ENCODE peak calls at places on chromosome 17, in seven cellular contexts. U is stomach; G is heart right ventricle; R is AG10803; K is stimulated activated CD4-positive, alpha-beta T cell treated with anti-CD3 and anti-CD28 coated beads, Interleukin-15, amount 100 ng/mL, for 48 hours; W is T-helper 17 cell; Z is adipocyte. O is an unnamed sample.

GRCh38 chr17:62704381-62704971 is 77.0 kb downstream of the MRC2 start:
- DNase-seq in U (peak), G (no peak), R (peak), K (no peak), W (no peak), Z (peak), O (no peak)

GRCh38 chr17:39277110-39277509 is 51.4 kb upstream of the STAC2 start:
- DNase-seq in U (no peak), G (no peak), R (no peak), K (no peak), W (no peak), Z (no peak), O (no peak)

GRCh38 chr17:43356999-43357398 is 41.8 kb upstream of the ARL4D start:
- DNase-seq in U (no peak), G (no peak), R (peak), K (no peak), W (no peak), Z (peak), O (no peak)

GRCh38 chr17:40447148-40447644 is 3.9 kb downstream of the IGFBP4 start:
- DNase-seq in U (no peak), G (peak), R (no peak), K (no peak), W (no peak), Z (peak), O (no peak)

GRCh38 chr17:64345691-64346376 is 44.8 kb downstream of the PECAM1 start:
- DNase-seq in U (no peak), G (peak), R (no peak), K (no peak), W (no peak), Z (no peak), O (no peak)

GRCh38 chr17:68646626-68647526 is 45.7 kb upstream of the FAM20A start:
- DNase-seq in U (peak), G (no peak), R (no peak), K (no peak), W (no peak), Z (peak), O (no peak)

GRCh38 chr17:39209317-39210092 is 9.4 kb downstream of the RPL19 start:
- DNase-seq in U (peak), G (peak), R (peak), K (peak), W (peak), Z (peak), O (peak)

GRCh38 chr17:75832652-75833400 is 11.4 kb downstream of the UNC13D start:
- DNase-seq in U (no peak), G (no peak), R (no peak), K (no peak), W (no peak), Z (no peak), O (no peak)

GRCh38 chr17:48344241-48344640 is 85.8 kb downstream of the SKAP1 start:
- DNase-seq in U (no peak), G (no peak), R (no peak), K (no peak), W (no peak), Z (no peak), O (no peak)

GRCh38 chr17:71329310-71330098 is 791.3 kb upstream of the SOX9 start:
- DNase-seq in U (no peak), G (no peak), R (no peak), K (no peak), W (no peak), Z (no peak), O (no peak)

GRCh38 chr17:3256575-3256974 is 41.6 kb downstream of the OR3A1 start:
- DNase-seq in U (no peak), G (no peak), R (no peak), K (no peak), W (no peak), Z (no peak), O (no peak)

GRCh38 chr17:67212716-67213417 is 32.1 kb downstream of the HELZ start:
- DNase-seq in U (no peak), G (no peak), R (peak), K (no peak), W (no peak), Z (peak), O (no peak)

GRCh38 chr17:80254396-80255241 is 6.0 kb upstream of the RNF213 start:
- DNase-seq in U (peak), G (no peak), R (peak), K (peak), W (no peak), Z (peak), O (peak)

GRCh38 chr17:3557768-3558583 is at the start of gene TRPV3:
- DNase-seq in U (peak), G (no peak), R (peak), K (peak), W (peak), Z (no peak), O (peak)

GRCh38 chr17:18381158-18381952 is 3.8 kb downstream of the EVPLL start:
- DNase-seq in U (no peak), G (no peak), R (no peak), K (no peak), W (no peak), Z (no peak), O (no peak)

GRCh38 chr17:7560172-7561027 is 1.3 kb upstream of the SENP3 start:
- DNase-seq in U (peak), G (peak), R (peak), K (peak), W (no peak), Z (peak), O (peak)

GRCh38 chr17:77036841-77037381 is 103.9 kb upstream of the SEC14L1 start:
- DNase-seq in U (peak), G (no peak), R (no peak), K (no peak), W (no peak), Z (no peak), O (no peak)

GRCh38 chr17:79974786-79975497 is 60.7 kb downstream of the TBC1D16 start:
- DNase-seq in U (peak), G (no peak), R (no peak), K (no peak), W (no peak), Z (no peak), O (no peak)

GRCh38 chr17:75842963-75843576 is 1.1 kb downstream of the UNC13D start:
- DNase-seq in U (no peak), G (no peak), R (no peak), K (no peak), W (no peak), Z (no peak), O (no peak)

GRCh38 chr17:42720996-42721583 is 23.8 kb downstream of the EZH1 start:
- DNase-seq in U (no peak), G (peak), R (peak), K (no peak), W (no peak), Z (peak), O (peak)

GRCh38 chr17:48722201-48722907 is at the start of gene PRAC1:
- DNase-seq in U (no peak), G (no peak), R (no peak), K (no peak), W (no peak), Z (no peak), O (no peak)

GRCh38 chr17:28896884-28897768 is at the start of gene FLOT2:
- DNase-seq in U (peak), G (peak), R (peak), K (peak), W (peak), Z (peak), O (peak)

GRCh38 chr17:32659419-32659842 is 172.6 kb downstream of the CDK5R1 start:
- DNase-seq in U (peak), G (peak), R (peak), K (peak), W (peak), Z (peak), O (peak)

GRCh38 chr17:51913491-51913890 is 245.0 kb downstream of the CA10 start:
- DNase-seq in U (no peak), G (no peak), R (no peak), K (no peak), W (no peak), Z (no peak), O (no peak)

GRCh38 chr17:38861399-38861843 is 7.9 kb upstream of the RPL23 start:
- DNase-seq in U (no peak), G (no peak), R (no peak), K (no peak), W (no peak), Z (no peak), O (no peak)

GRCh38 chr17:43135454-43135819 is 10.3 kb upstream of the BRCA1 start:
- DNase-seq in U (no peak), G (no peak), R (no peak), K (no peak), W (no peak), Z (no peak), O (no peak)

GRCh38 chr17:66522591-66523272 is 220.3 kb downstream of the PRKCA start:
- DNase-seq in U (no peak), G (no peak), R (no peak), K (no peak), W (no peak), Z (peak), O (no peak)

GRCh38 chr17:7969434-7969833 is 33.0 kb upstream of the GUCY2D start:
- DNase-seq in U (no peak), G (no peak), R (peak), K (no peak), W (no peak), Z (peak), O (no peak)

GRCh38 chr17:17122781-17123483 is 80.7 kb downstream of the MPRIP start:
- DNase-seq in U (no peak), G (no peak), R (no peak), K (no peak), W (no peak), Z (no peak), O (no peak)

GRCh38 chr17:700504-701094 is 14.0 kb downstream of the VPS53 start:
- DNase-seq in U (no peak), G (no peak), R (peak), K (no peak), W (no peak), Z (peak), O (peak)

GRCh38 chr17:57987582-57988300 is at the start of gene VEZF1:
- DNase-seq in U (peak), G (peak), R (peak), K (peak), W (peak), Z (peak), O (peak)

GRCh38 chr17:57939797-57940196 is 15.4 kb downstream of the CUEDC1 start:
- DNase-seq in U (no peak), G (no peak), R (no peak), K (no peak), W (no peak), Z (no peak), O (no peak)

GRCh38 chr17:71378036-71378435 is 742.8 kb upstream of the SOX9 start:
- DNase-seq in U (no peak), G (no peak), R (peak), K (no peak), W (no peak), Z (no peak), O (no peak)

GRCh38 chr17:20611314-20611713 is 31.8 kb downstream of the CDRT15L2 start:
- DNase-seq in U (no peak), G (no peak), R (no peak), K (no peak), W (no peak), Z (no peak), O (no peak)

GRCh38 chr17:2828396-2829038 is 32.3 kb downstream of the RAP1GAP2 start:
- DNase-seq in U (peak), G (peak), R (peak), K (peak), W (peak), Z (peak), O (peak)